ENCODE peak calls at places on chromosome 16, in nine cellular contexts. M, B, P, Q, H, E, R, C and K are unnamed samples.

GRCh38 chr16:19174478-19174877 is 6.4 kb downstream of the SYT17 start:
- DNase-seq in M (no peak), E (no peak), H (no peak), Q (no peak), C (no peak), B (no peak), P (no peak), R (no peak), K (no peak)

GRCh38 chr16:25020112-25020591 is 5.0 kb upstream of the ARHGAP17 start:
- DNase-seq in E (no peak), P (no peak), H (no peak), Q (no peak), M (no peak), R (no peak), B (no peak), C (no peak), K (peak)

GRCh38 chr16:86171329-86171728 is 272.4 kb downstream of the IRF8 start:
- DNase-seq in B (no peak), E (no peak), P (no peak), H (no peak), R (peak), Q (no peak), M (no peak), C (no peak), K (no peak)

GRCh38 chr16:56910654-56911539 is 21.0 kb upstream of the HERPUD1 start:
- DNase-seq in P (no peak), C (peak), Q (no peak), H (peak), E (no peak), R (peak), B (no peak), M (no peak), K (peak)

GRCh38 chr16:14129502-14129901 is 58.4 kb downstream of the MRTFB start:
- DNase-seq in C (no peak), P (no peak), H (no peak), M (no peak), Q (no peak), B (no peak), E (no peak), R (no peak), K (no peak)

GRCh38 chr16:86479419-86479818 is 30.9 kb upstream of the FOXF1 start:
- DNase-seq in H (no peak), E (no peak), P (no peak), Q (no peak), C (no peak), M (no peak), R (no peak), B (no peak), K (no peak)

GRCh38 chr16:53900678-53901077 is 196.7 kb downstream of the FTO start:
- DNase-seq in B (no peak), H (no peak), R (no peak), P (no peak), Q (no peak), M (no peak), C (no peak), E (no peak), K (no peak)

GRCh38 chr16:64311241-64311640 is 810.6 kb downstream of the CDH11 start:
- DNase-seq in C (no peak), R (peak), H (no peak), B (no peak), E (no peak), Q (no peak), M (no peak), P (no peak), K (no peak)

GRCh38 chr16:68283840-68284595 is 19.7 kb downstream of the SLC7A6 start:
- DNase-seq in Q (no peak), M (no peak), P (no peak), C (no peak), B (no peak), H (peak), R (no peak), E (no peak), K (peak)

DNA sequence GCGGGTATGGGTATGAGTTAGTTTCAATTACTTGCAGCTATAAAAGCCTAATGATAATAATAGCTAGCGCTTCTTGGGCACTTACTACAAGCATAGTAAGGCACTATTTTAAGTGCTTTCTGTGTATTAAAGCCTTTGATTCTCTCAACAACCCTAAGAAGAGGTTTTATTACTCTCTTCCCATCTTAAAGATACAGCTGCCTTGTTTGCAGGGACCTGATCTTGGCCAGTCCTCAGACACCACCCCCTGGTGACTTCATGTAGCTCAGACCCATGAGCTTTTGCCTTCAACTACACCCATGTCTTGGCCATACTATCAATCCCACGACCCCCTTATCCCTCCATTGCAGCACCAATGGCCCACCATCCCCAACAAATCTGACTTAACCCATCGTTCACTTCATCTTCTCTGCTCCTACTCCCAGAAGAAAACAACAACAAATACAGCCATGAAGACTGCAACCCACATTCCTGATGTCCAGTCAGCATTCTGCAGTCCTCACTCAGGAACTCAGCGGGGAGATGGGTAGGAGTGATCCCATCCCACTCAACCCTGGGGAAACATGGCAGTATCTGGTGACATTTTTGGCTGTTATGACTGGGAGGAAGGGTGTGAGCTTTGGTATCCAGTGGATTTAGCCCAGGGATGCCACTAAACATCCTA is 4.2 kb downstream of the GGA2 start:
- DNase-seq in R (no peak), M (no peak), C (no peak), E (no peak), H (no peak), P (no peak), Q (no peak), B (no peak), K (peak)
- H3K4me3 ChIP-seq in R (no peak), M (no peak), C (no peak), E (no peak), H (no peak), P (no peak), Q (no peak), B (no peak), K (peak)

GRCh38 chr16:11349599-11350276 is 4.5 kb downstream of the RMI2 start:
- DNase-seq in R (peak), P (no peak), B (no peak), H (no peak), E (peak), M (peak), Q (no peak), C (peak), K (no peak)
- H3K4me3 ChIP-seq in R (no peak), P (no peak), B (no peak), H (no peak), E (no peak), M (no peak), Q (no peak), C (no peak), K (no peak)

GRCh38 chr16:9846362-9847099 is 335.7 kb downstream of the GRIN2A start:
- DNase-seq in R (no peak), M (no peak), H (no peak), Q (no peak), E (no peak), B (no peak), P (no peak), C (no peak), K (no peak)
- H3K4me3 ChIP-seq in R (no peak), M (no peak), H (no peak), Q (no peak), E (no peak), B (no peak), P (no peak), C (no peak), K (no peak)

GRCh38 chr16:54926166-54926838 is 4.4 kb upstream of the IRX5 start:
- DNase-seq in M (no peak), Q (no peak), P (no peak), E (no peak), B (no peak), C (no peak), H (peak), R (no peak), K (no peak)
- H3K4me3 ChIP-seq in M (peak), Q (peak), P (no peak), E (peak), B (no peak), C (no peak), H (peak), R (peak), K (no peak)

GRCh38 chr16:89103156-89103555 is 9.5 kb downstream of the ACSF3 start:
- DNase-seq in M (peak), R (no peak), B (no peak), P (no peak), Q (no peak), C (peak), H (no peak), E (no peak), K (no peak)
- H3K4me3 ChIP-seq in M (no peak), R (no peak), B (no peak), P (no peak), Q (no peak), C (no peak), H (no peak), E (no peak), K (no peak)

DNA sequence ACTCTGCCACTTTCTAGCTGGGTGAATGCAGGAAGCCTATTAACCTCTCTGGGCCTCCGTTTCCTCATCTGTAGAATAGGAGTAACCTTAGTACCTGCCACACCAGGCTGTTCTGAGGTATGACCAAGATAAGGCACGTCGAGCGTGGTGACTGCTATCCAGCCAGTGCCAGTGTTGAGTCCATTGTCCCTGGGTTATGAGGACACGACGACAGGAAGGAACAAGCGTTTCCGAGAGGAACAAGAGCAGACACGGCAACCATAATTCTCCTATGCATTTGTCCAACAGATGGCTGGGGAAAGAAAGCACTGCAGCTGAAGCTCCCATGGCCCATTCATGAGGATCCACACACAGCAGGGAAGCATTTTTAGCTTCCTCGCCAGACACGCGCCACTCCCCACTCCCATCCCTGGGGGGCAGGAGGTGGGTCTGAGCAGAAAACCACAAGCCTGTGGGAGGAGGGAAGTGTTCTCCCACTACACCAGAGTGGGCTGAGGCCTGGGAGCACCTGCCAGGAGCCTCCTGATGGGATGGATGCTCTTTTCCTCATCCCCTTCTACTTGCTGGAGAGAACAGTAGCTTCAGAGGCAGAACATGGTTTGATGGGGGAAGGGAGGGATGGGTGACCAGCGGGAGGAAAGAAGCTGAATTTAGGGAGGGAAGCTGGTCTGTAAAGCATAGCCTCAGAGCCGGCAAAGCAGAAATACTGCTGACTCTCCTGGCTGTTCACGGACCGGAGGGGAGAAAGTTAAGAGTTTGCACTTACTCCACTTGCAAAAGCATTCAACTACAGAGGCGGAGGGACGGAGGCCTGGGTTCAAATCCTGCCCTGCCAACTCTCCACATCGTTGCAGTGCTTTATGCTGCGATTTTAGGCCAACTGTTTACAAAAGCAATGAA is 2.7 kb downstream of the COTL1 start:
- DNase-seq in E (no peak), H (no peak), P (no peak), R (no peak), B (no peak), Q (no peak), C (no peak), M (no peak), K (no peak)
- H3K4me3 ChIP-seq in E (peak), H (no peak), P (peak), R (peak), B (peak), Q (peak), C (no peak), M (peak), K (peak)

GRCh38 chr16:4957720-4958509 is at the start of gene SEC14L5:
- DNase-seq in E (peak), M (peak), H (peak), P (peak), C (peak), Q (peak), R (peak), B (peak), K (peak)
- H3K4me3 ChIP-seq in E (peak), M (peak), H (peak), P (peak), C (peak), Q (peak), R (peak), B (peak), K (peak)

GRCh38 chr16:3035289-3035971 is 1.3 kb downstream of the BICDL2 start:
- DNase-seq in R (no peak), H (no peak), E (no peak), C (no peak), B (no peak), P (no peak), M (no peak), Q (no peak), K (no peak)
- H3K4me3 ChIP-seq in R (no peak), H (no peak), E (no peak), C (peak), B (no peak), P (no peak), M (peak), Q (no peak), K (no peak)